ENCODE peak calls at places on chromosomes 12 and 14, in six cellular contexts. G is K562, B is A549, O is endothelial cell of umbilical vein, Z is GM12878, W is HepG2. N is an unnamed sample.
A peak's percentile ranks its signal among the peaks of the same experiment; 100 is the strongest.

GRCh38 chr12:116799955-116800354 is 61.8 kb downstream of the RNFT2 start:
- DNase-seq in G (no peak), B (no peak), O (no peak), Z (no peak), W (no peak), N (no peak)

GRCh38 chr12:53575502-53576264 is 50.5 kb downstream of the ATF7 start:
- DNase-seq in G (peak; percentile 31), B (peak; percentile 63), O (no peak), Z (no peak), W (no peak), N (peak; percentile 90)

GRCh38 chr14:75301666-75302325 is 23.2 kb downstream of the FOS start:
- DNase-seq in G (peak; percentile 52), B (peak; percentile 84), O (peak; percentile 64), Z (no peak), W (no peak), N (peak; percentile 96)

GRCh38 chr12:103880299-103881142 is 39.5 kb upstream of the NT5DC3 start:
- DNase-seq in G (no peak), B (peak; percentile 16), O (peak; percentile 41), Z (peak; percentile 74), W (no peak), N (no peak)

GRCh38 chr14:103028161-103028767 is 29.1 kb downstream of the CDC42BPB start:
- DNase-seq in G (no peak), B (no peak), O (no peak), Z (no peak), W (no peak), N (no peak)

GRCh38 chr12:46675736-46676135 is 150.1 kb downstream of the SLC38A4 start:
- DNase-seq in G (peak; percentile 26), B (peak; percentile 33), O (peak; percentile 54), Z (no peak), W (peak; percentile 30), N (peak; percentile 45)

GRCh38 chr12:11576104-11576503 is 73.4 kb upstream of the ETV6 start:
- DNase-seq in G (no peak), B (peak; percentile 22), O (peak; percentile 26), Z (peak; percentile 86), W (no peak), N (peak; percentile 41)

GRCh38 chr14:96189288-96189711 is 15.3 kb upstream of the BDKRB2 start:
- DNase-seq in G (no peak), B (no peak), O (no peak), Z (no peak), W (no peak), N (no peak)

GRCh38 chr12:102029148-102029547 is 32.6 kb downstream of the WASHC3 start:
- DNase-seq in G (no peak), B (no peak), O (no peak), Z (no peak), W (no peak), N (no peak)

GRCh38 chr14:23922545-23922944 is 31.0 kb upstream of the DHRS4 start:
- DNase-seq in G (no peak), B (no peak), O (no peak), Z (no peak), W (no peak), N (no peak)

GRCh38 chr14:54807881-54808280 is 94.7 kb downstream of the GCH1 start:
- DNase-seq in G (no peak), B (no peak), O (no peak), Z (no peak), W (no peak), N (no peak)

GRCh38 chr14:104080557-104081492 is 4.7 kb upstream of the ASPG start:
- DNase-seq in G (no peak), B (no peak), O (no peak), Z (no peak), W (no peak), N (no peak)

GRCh38 chr12:81253360-81253759 is 175.5 kb downstream of the ACSS3 start:
- DNase-seq in G (no peak), B (no peak), O (no peak), Z (no peak), W (no peak), N (no peak)

GRCh38 chr12:81255947-81256346 is 178.1 kb downstream of the ACSS3 start:
- DNase-seq in G (no peak), B (no peak), O (no peak), Z (no peak), W (no peak), N (no peak)

GRCh38 chr12:81252228-81252627 is 174.3 kb downstream of the ACSS3 start:
- DNase-seq in G (no peak), B (no peak), O (no peak), Z (no peak), W (no peak), N (no peak)

GRCh38 chr12:81257952-81258551 is 180.2 kb downstream of the ACSS3 start:
- DNase-seq in G (no peak), B (peak; percentile 51), O (peak; percentile 66), Z (no peak), W (peak; percentile 34), N (peak; percentile 50)

GRCh38 chr12:81255456-81255855 is 177.6 kb downstream of the ACSS3 start:
- DNase-seq in G (no peak), B (no peak), O (no peak), Z (no peak), W (no peak), N (no peak)
- TF ChIP-seq MAX in G (no peak), B (no peak), O (no peak), Z (no peak), W (no peak), N (no peak)

GRCh38 chr12:93003540-93004239 is 74.6 kb upstream of the EEA1 start:
- DNase-seq in G (no peak), B (no peak), O (no peak), Z (no peak), W (no peak), N (no peak)

GRCh38 chr12:93000026-93000425 is 70.9 kb upstream of the EEA1 start:
- DNase-seq in G (no peak), B (no peak), O (no peak), Z (no peak), W (no peak), N (no peak)

GRCh38 chr12:93005928-93006654 is 77.0 kb upstream of the EEA1 start:
- DNase-seq in G (no peak), B (no peak), O (no peak), Z (no peak), W (peak; percentile 96), N (no peak)

GRCh38 chr12:93002278-93003054 is 73.4 kb upstream of the EEA1 start:
- DNase-seq in G (no peak), B (no peak), O (peak; percentile 99), Z (no peak), W (no peak), N (no peak)

DNA sequence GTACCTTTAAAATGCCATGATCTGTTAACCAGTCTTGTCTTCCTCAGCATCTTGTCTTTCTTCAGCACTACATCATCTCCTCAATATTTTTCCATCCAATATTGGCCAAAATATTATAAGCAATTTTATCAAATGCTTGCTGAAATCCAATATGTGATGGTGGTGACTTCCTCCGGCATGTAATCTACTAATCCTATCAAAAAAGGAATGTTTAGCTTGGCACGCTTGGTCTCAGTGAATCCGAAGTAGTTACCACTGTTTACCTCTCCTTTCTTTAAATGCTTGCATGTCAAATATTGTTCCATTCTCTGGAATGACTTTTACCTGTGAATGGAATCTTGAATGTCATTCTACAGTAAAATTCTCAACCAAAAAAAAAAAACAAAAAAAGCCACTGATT is 72.3 kb upstream of the EEA1 start:
- DNase-seq in G (no peak), B (no peak), O (peak; percentile 67), Z (no peak), W (no peak), N (no peak)
- TF ChIP-seq POLR2A in G (no peak), B (no peak), O (no peak), Z (no peak), W (no peak), N (no peak)

GRCh38 chr14:52609445-52610044 is 56.9 kb downstream of the GPR137C start:
- DNase-seq in G (peak; percentile 3), B (no peak), O (no peak), Z (no peak), W (peak; percentile 7), N (no peak)
- TF ChIP-seq MYC in G (no peak), B (no peak), O (no peak), Z (no peak), W (no peak), N (no peak)

DNA sequence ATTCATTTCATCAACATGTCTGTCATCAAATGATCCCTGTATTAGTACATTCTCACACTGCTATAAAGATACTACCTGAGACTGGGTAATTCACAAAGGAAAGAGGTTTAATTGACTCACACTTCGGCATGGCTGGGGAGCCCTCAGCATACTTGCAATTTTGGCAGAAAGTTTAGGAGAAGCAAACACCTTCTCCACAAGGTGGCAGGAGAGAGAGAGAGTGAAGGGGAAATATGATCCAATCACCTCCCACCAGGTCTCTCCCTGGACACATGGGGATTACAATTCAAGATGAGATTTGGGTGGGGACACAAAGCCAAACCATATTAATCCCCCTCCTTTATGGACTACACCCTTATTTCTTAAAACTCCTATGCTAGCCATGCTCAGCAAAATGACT is 932.2 kb downstream of the FLRT2 start:
- DNase-seq in G (no peak), B (peak; percentile 11), O (no peak), Z (no peak), W (peak; percentile 40), N (peak; percentile 26)
- TF ChIP-seq MAX in G (no peak), B (no peak), O (no peak), Z (no peak), W (no peak), N (no peak)

DNA sequence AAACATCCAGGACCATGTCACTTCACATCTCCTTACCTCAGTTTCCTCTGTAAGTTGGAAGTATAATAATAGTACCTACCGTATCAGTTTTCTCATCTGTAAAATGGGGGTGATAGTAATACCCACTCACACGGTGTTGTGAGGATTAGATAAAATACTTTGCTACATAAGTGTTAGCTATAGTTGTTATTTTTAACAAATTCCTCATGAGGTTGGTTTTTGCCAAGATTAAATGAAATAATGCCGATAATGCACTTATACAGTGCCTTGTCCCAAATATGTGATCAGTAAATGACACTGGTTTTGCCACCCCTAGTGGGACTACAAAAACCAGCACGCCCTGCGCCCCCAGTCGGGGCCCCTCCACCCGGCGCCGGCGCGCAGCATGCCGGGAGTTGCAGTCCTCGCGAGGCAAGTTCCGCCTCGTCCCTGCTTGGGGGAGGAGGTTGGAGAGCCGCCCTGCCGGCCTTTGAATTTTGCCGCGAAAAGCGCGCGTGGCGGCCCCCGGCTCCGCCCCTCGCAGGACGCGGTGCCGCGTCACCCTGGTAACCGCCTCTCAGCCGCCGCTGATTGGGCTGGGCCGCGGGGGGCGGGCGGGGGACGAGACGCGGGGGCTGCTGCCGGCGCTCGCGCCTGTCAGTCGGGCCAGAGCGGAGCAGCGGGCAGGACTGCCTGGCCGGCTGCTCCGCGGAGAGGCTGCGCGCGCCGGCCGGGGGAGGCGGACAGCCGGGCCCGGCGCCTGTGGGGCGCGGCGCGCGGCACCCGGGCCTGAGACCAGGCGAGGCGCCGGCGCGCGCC is at the start of gene FAM222A:
- DNase-seq in G (peak; percentile 97), B (peak; percentile 97), O (peak; percentile 98), Z (peak; percentile 60), W (peak; percentile 94), N (peak; percentile 99)
- TF ChIP-seq POLR2A in G (no peak), B (peak; percentile 86), O (peak; percentile 81), Z (peak; percentile 80), W (peak; percentile 76), N (peak; percentile 73)

DNA sequence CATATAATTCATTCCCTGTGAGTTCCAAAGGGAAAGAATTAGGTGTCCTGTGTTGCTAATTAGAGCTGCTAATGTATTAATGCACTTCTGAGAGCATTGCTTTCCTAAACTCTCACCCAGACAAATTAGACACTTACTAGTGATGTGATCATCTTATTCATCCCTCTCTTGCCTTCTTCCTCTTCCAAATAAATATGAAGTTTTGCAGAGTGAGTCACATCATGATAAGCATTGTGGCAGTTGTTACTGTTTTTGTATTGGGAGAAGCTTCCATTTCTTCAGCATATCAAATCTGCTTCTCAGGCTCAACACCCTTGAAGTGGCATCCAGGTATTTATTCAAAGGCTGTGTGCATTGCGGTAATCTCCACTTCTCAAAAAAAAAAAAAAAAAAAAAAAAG is 37.3 kb upstream of the E2F7 start:
- DNase-seq in G (no peak), B (no peak), O (peak; percentile 71), Z (no peak), W (no peak), N (no peak)
- TF ChIP-seq MYC in G (no peak), B (no peak), O (no peak), Z (no peak), W (no peak), N (no peak)

N was measured in NB4.